ENCODE peak calls at places on chromosomes 4 and X, in four cellular contexts. G is Right ventricle myocardium superior, B is iPS-NIHi11, N is T-helper 2 cell. U is an unnamed sample.

GRCh38 chr4:90121961-90122748 is 5.0 kb upstream of the CCSER1 start:
- DNase-seq in G (no peak), B (no peak), N (no peak), U (no peak)

GRCh38 chr4:26522478-26522877 is 32.2 kb upstream of the CCKAR start:
- DNase-seq in G (no peak), B (no peak), N (no peak), U (no peak)

GRCh38 chrX:64291106-64291505 is 60.7 kb upstream of the ASB12 start:
- DNase-seq in G (no peak), B (no peak), N (no peak), U (no peak)

GRCh38 chr4:2424581-2424980 is 5.8 kb downstream of the CFAP99 start:
- DNase-seq in G (peak), B (no peak), N (no peak), U (no peak)

GRCh38 chr4:156321203-156321602 is 367.5 kb upstream of the CTSO start:
- DNase-seq in G (no peak), B (no peak), N (no peak), U (no peak)

GRCh38 chr4:20528508-20528907 is 171.8 kb upstream of the PACRGL start:
- DNase-seq in G (no peak), B (no peak), N (no peak), U (no peak)

GRCh38 chr4:170008376-170008775 is 17.8 kb downstream of the MFAP3L start:
- DNase-seq in G (no peak), B (no peak), N (no peak), U (no peak)

GRCh38 chrX:65196758-65197371 is 220.6 kb upstream of the ZC4H2 start:
- DNase-seq in G (no peak), B (peak), N (no peak), U (no peak)

GRCh38 chr4:148795156-148795864 is 353.1 kb upstream of the NR3C2 start:
- DNase-seq in G (peak), B (peak), N (no peak), U (no peak)

GRCh38 chrX:41350150-41350975 is 16.4 kb downstream of the DDX3X start:
- DNase-seq in G (no peak), B (no peak), N (no peak), U (no peak)

GRCh38 chr4:90503677-90504076 is 376.5 kb downstream of the CCSER1 start:
- DNase-seq in G (no peak), B (no peak), N (no peak), U (no peak)

GRCh38 chr4:74772783-74773182 is 21.5 kb downstream of the BTC start:
- DNase-seq in G (no peak), B (no peak), N (no peak), U (no peak)

GRCh38 chr4:85681194-85681803 is 206.3 kb downstream of the ARHGAP24 start:
- DNase-seq in G (no peak), B (no peak), N (no peak), U (no peak)

GRCh38 chr4:41009411-41009810 is 204.9 kb downstream of the APBB2 start:
- DNase-seq in G (no peak), B (no peak), N (no peak), U (no peak)

GRCh38 chr4:180028682-180029081 is 2214.5 kb upstream of the TENM3 start:
- DNase-seq in G (peak), B (peak), N (no peak), U (peak)

GRCh38 chr4:185464184-185464583 is 7.3 kb downstream of the CCDC110 start:
- DNase-seq in G (no peak), B (peak), N (no peak), U (no peak)

GRCh38 chrX:74343970-74344622 is 40.1 kb downstream of the ZCCHC13 start:
- DNase-seq in G (no peak), B (peak), N (no peak), U (peak)

GRCh38 chrX:114581528-114582263 is 2.2 kb upstream of the HTR2C start:
- DNase-seq in G (no peak), B (peak), N (no peak), U (peak)

GRCh38 chr4:107896158-107896645 is 35.1 kb upstream of the CYP2U1 start:
- DNase-seq in G (no peak), B (no peak), N (no peak), U (no peak)

GRCh38 chr4:47372561-47372960 is 90.9 kb downstream of the COMMD8 start:
- DNase-seq in G (no peak), B (no peak), N (no peak), U (peak)

GRCh38 chr4:109989618-109990017 is 76.9 kb downstream of the EGF start:
- DNase-seq in G (no peak), B (no peak), N (no peak), U (no peak)

GRCh38 chr4:141350122-141350904 is 129.6 kb downstream of the ZNF330 start:
- DNase-seq in G (no peak), B (peak), N (no peak), U (no peak)

GRCh38 chr4:7973545-7973981 is 33.9 kb upstream of the AFAP1 start:
- DNase-seq in G (no peak), B (no peak), N (no peak), U (no peak)

GRCh38 chrX:11341274-11342256 is 48.4 kb downstream of the AMELX start:
- DNase-seq in G (peak), B (no peak), N (no peak), U (no peak)

GRCh38 chr4:138050601-138051000 is 191.5 kb downstream of the SLC7A11 start:
- DNase-seq in G (no peak), B (peak), N (no peak), U (no peak)

GRCh38 chrX:1442724-1443367 is 9.9 kb downstream of the ASMTL start:
- DNase-seq in G (peak), B (peak), N (no peak), U (no peak)

GRCh38 chr4:124727331-124727730 is 14.8 kb upstream of the ANKRD50 start:
- DNase-seq in G (no peak), B (no peak), N (no peak), U (no peak)

GRCh38 chr4:56817840-56818491 is 3.5 kb downstream of the SPINK2 start:
- DNase-seq in G (no peak), B (no peak), N (no peak), U (no peak)

GRCh38 chr4:109469915-109470314 is 36.3 kb downstream of the SEC24B start:
- DNase-seq in G (no peak), B (no peak), N (no peak), U (no peak)

GRCh38 chrX:38805294-38806053 is 4.2 kb downstream of the MID1IP1 start:
- DNase-seq in G (peak), B (no peak), N (no peak), U (peak)